ENCODE peak calls at places on chromosome 7, in five cellular contexts. G is fibroblast of lung, H is heart left ventricle, F is pancreas, J is transverse colon. W is an unnamed sample.

GRCh38 chr7:150341263-150342118 is at the start of gene RARRES2:
- DNase-seq in G (peak; percentile 25), J (peak; percentile 53), H (peak; percentile 62), F (peak; percentile 78), W (peak; percentile 87)

GRCh38 chr7:20238754-20239324 is 21.7 kb upstream of the MACC1 start:
- DNase-seq in J (peak; percentile 33), G (peak; percentile 73), H (no peak), F (no peak), W (no peak)

GRCh38 chr7:148882668-148883232 is 1.3 kb downstream of the EZH2 start:
- DNase-seq in F (no peak), H (no peak), G (peak; percentile 6), J (no peak), W (no peak)

GRCh38 chr7:69108041-69108440 is 490.2 kb upstream of the AUTS2 start:
- DNase-seq in G (no peak), H (no peak), F (no peak), J (no peak), W (no peak)

GRCh38 chr7:64183126-64183742 is 23.8 kb upstream of the ZNF735 start:
- DNase-seq in J (no peak), G (no peak), H (peak; percentile 32), F (no peak), W (no peak)

GRCh38 chr7:106012935-106013439 is 49.9 kb downstream of the CDHR3 start:
- DNase-seq in H (no peak), F (no peak), J (no peak), G (peak; percentile 91), W (no peak)

GRCh38 chr7:149635561-149636329 is 137.6 kb downstream of the ZNF467 start:
- DNase-seq in F (no peak), H (no peak), G (no peak), J (no peak), W (no peak)

GRCh38 chr7:70068531-70068930 is 470.3 kb downstream of the AUTS2 start:
- DNase-seq in H (no peak), F (no peak), G (no peak), J (no peak), W (no peak)

GRCh38 chr7:129095258-129095657 is 40.3 kb upstream of the TNPO3 start:
- DNase-seq in J (peak; percentile 13), H (no peak), F (no peak), G (no peak), W (no peak)

GRCh38 chr7:121394709-121395140 is 1.4 kb downstream of the FAM3C start:
- DNase-seq in J (no peak), F (peak; percentile 8), G (peak; percentile 8), H (no peak), W (no peak)

GRCh38 chr7:107564553-107565298 is 955 bp downstream of the DUS4L start:
- DNase-seq in G (peak; percentile 94), J (no peak), F (no peak), H (no peak), W (no peak)

GRCh38 chr7:150945171-150945852 is 32.8 kb downstream of the KCNH2 start:
- DNase-seq in F (no peak), H (peak; percentile 10), G (no peak), J (no peak), W (no peak)

DNA sequence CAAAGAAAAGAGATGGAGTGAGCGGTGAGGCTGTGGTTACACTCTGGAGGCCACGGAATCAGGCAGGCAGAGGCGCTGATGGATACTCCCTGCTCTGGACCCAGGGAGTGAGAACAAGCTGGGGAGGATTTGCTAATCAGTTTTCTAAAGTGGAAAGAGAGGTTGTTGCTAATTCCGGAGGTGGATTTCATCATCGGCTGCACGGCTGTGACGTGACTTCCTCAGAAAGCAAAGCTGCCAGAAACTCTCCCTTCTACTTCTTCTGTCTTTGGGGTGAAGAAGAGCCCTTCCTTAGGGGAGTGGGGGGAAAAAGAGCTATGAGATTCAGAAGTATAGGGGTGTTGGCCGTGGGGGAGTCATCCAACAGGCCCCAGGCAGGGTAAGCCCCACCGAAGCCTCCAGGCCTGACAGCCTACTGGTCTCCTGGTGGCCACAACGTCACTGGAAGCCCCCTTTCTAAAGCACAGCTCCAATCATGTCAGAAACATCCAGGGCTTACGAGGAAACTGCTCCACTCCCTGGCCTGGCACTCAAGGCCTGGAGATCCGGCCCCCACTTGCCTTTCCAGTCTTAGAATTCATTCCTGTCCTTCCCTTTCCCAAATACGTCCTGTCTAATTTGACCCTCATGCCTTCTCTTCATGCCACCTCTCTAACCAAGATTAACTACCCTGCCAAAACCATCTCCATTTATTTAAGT is 114.5 kb downstream of the HIP1 start:
- DNase-seq in F (no peak), G (peak; percentile 34), H (peak; percentile 55), J (peak; percentile 34), W (peak; percentile 31)
- H3K9me3 ChIP-seq in F (no peaks in the 10 kb centered on the region), G (no peaks in the 10 kb centered on the region), H (no peaks in the 10 kb centered on the region), J (no peaks in the 10 kb centered on the region), W (no peaks in the 10 kb centered on the region)

GRCh38 chr7:44565795-44566559 is 7.7 kb downstream of the DDX56 start:
- DNase-seq in G (no peak), H (no peak), F (no peak), J (no peak), W (no peak)
- TF ChIP-seq CTCF in G (no peak), H (no peak), F (no peak), J (peak; percentile 24), W (no peak)

GRCh38 chr7:18473119-18473518 is 22.4 kb upstream of the HDAC9 start:
- DNase-seq in J (no peak), H (no peak), F (no peak), G (no peak), W (no peak)
- H3K27ac ChIP-seq in J (no peak overlapping the region), H (no peak overlapping the region), F (no peak overlapping the region), G (no peak overlapping the region), W (no peak overlapping the region)

DNA sequence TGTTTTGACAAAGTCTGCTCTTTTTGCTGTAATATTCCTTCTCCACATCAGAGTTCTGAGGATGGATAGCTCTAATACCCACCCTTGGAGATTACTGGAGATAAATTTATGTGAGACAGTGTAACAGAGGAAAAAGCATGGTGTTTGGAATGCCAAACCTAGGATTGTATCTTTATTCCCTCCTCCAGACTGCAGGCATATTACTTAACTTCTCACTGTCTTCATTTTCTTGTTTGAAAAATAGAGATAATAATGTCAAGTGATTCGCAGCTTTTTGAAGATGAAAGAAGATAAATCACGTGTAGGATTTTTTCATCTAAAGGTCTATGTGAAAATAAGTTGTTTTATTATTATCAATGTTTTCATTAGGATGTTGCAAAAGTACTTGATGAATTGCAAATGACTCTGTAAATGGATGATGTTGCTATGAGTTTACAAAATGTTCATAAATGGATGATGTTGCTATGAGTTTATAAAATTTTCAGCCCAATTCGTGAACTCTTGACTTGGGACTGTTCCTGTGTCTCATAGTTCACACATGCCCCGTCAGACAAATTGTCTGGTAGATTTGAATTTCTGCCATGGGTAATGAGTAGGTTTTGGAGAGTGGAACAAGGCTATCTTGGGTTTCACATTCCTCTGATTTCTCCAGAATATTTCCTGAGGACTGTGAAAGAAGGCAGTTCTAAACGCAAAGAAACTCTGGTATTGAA is 113.1 kb upstream of the IGFBP3 start:
- DNase-seq in G (peak; percentile 67), F (no peak), H (no peak), J (no peak), W (no peak)
- H3K9me3 ChIP-seq in G (no peaks in the 10 kb centered on the region), F (no peaks in the 10 kb centered on the region), H (no peaks in the 10 kb centered on the region), J (no peaks in the 10 kb centered on the region), W (no peaks in the 10 kb centered on the region)